ENCODE peak calls at places on chromosomes 3 and 15, in ten cellular contexts. K, V, D, W, N, J, Z, O, M and I are unnamed samples.

GRCh38 chr3:187025254-187025655 is 94.9 kb downstream of the ST6GAL1 start:
- DNase-seq in Z (no peak), M (no peak), V (peak), K (no peak), J (no peak), N (peak), O (no peak), W (no peak), D (no peak), I (peak)

GRCh38 chr3:23202203-23202920 is 765 bp upstream of the UBE2E2 start:
- DNase-seq in N (no peak), O (peak), D (no peak), M (peak), J (peak), K (no peak), W (peak), V (no peak), Z (no peak), I (no peak)

GRCh38 chr15:43473885-43474284 is 19.1 kb downstream of the TP53BP1 start:
- DNase-seq in Z (no peak), O (no peak), K (no peak), W (no peak), J (no peak), D (no peak), M (no peak), N (no peak), V (no peak), I (no peak)

GRCh38 chr15:71682051-71682450 is 128.3 kb upstream of the NR2E3 start:
- DNase-seq in N (no peak), K (no peak), Z (no peak), W (no peak), V (no peak), D (no peak), J (no peak), M (no peak), O (no peak), I (no peak)

GRCh38 chr15:38038659-38039442 is 104.4 kb downstream of the TMCO5A start:
- DNase-seq in K (no peak), V (no peak), D (no peak), M (no peak), N (no peak), J (peak), W (no peak), O (peak), Z (peak), I (no peak)

GRCh38 chr15:52097176-52097575 is 15.4 kb downstream of the BCL2L10 start:
- DNase-seq in W (no peak), J (no peak), V (no peak), N (no peak), Z (peak), O (no peak), K (no peak), D (peak), M (no peak), I (no peak)

GRCh38 chr3:32510075-32510724 is 7.5 kb upstream of the CMTM6 start:
- DNase-seq in N (peak), Z (peak), O (peak), M (peak), J (peak), K (no peak), V (peak), D (peak), W (peak), I (peak)

GRCh38 chr15:71683401-71684274 is 126.7 kb upstream of the NR2E3 start:
- DNase-seq in J (peak), O (peak), K (no peak), W (no peak), V (no peak), Z (peak), N (no peak), D (no peak), M (no peak), I (no peak)

GRCh38 chr3:40494698-40495097 is 11.1 kb upstream of the ZNF620 start:
- DNase-seq in K (no peak), V (no peak), Z (no peak), D (no peak), W (no peak), J (no peak), N (no peak), O (no peak), M (no peak), I (no peak)

GRCh38 chr3:127157181-127157828 is 35.6 kb upstream of the PRR23E start:
- DNase-seq in D (peak), K (peak), V (no peak), O (no peak), W (no peak), J (no peak), M (no peak), Z (no peak), N (no peak), I (peak)

GRCh38 chr3:42070089-42070885 is 20.9 kb upstream of the TRAK1 start:
- DNase-seq in N (no peak), J (no peak), K (no peak), M (no peak), O (no peak), V (no peak), D (no peak), W (no peak), Z (peak), I (no peak)

GRCh38 chr15:85430406-85431204 is 50.2 kb downstream of the AKAP13 start:
- DNase-seq in D (no peak), W (no peak), O (no peak), N (no peak), K (no peak), V (no peak), J (no peak), Z (no peak), M (no peak), I (no peak)

GRCh38 chr3:155737844-155738460 is 6.9 kb downstream of the PLCH1 start:
- DNase-seq in W (no peak), V (no peak), D (no peak), Z (no peak), K (no peak), M (peak), O (no peak), J (no peak), N (no peak), I (no peak)

GRCh38 chr3:26474706-26475105 is 147.9 kb upstream of the LRRC3B start:
- DNase-seq in O (no peak), W (no peak), Z (no peak), K (no peak), J (no peak), N (no peak), M (no peak), D (no peak), V (no peak), I (no peak)

GRCh38 chr3:187769771-187770170 is 24.5 kb upstream of the BCL6 start:
- DNase-seq in W (no peak), J (no peak), M (no peak), V (no peak), D (no peak), K (no peak), O (no peak), N (no peak), Z (no peak), I (no peak)

GRCh38 chr15:36888018-36888992 is 212.0 kb downstream of the MEIS2 start:
- DNase-seq in O (peak), Z (peak), J (peak), K (no peak), N (no peak), V (no peak), M (peak), D (no peak), W (no peak), I (no peak)

GRCh38 chr15:34855397-34855796 is 60.0 kb upstream of the ACTC1 start:
- DNase-seq in M (no peak), K (no peak), J (peak), N (no peak), W (no peak), Z (no peak), D (peak), O (peak), V (no peak), I (no peak)

GRCh38 chr15:65263313-65263712 is 23.4 kb downstream of the PARP16 start:
- DNase-seq in O (no peak), W (no peak), J (peak), D (no peak), Z (no peak), N (no peak), K (no peak), M (no peak), V (no peak), I (no peak)

GRCh38 chr3:20561166-20561565 is 375.2 kb upstream of the SGO1 start:
- DNase-seq in Z (no peak), J (no peak), O (peak), V (no peak), D (no peak), N (no peak), M (no peak), W (no peak), K (no peak), I (no peak)

GRCh38 chr3:33467786-33468185 is 27.6 kb upstream of the UBP1 start:
- DNase-seq in J (peak), V (no peak), N (no peak), O (no peak), W (no peak), Z (no peak), M (no peak), K (no peak), D (no peak), I (no peak)

GRCh38 chr15:83670628-83671027 is 16.7 kb downstream of the ADAMTSL3 start:
- DNase-seq in M (no peak), V (no peak), N (no peak), W (no peak), K (no peak), Z (no peak), O (no peak), J (no peak), D (no peak), I (no peak)

GRCh38 chr3:141100531-141101320 is 49.6 kb downstream of the SPSB4 start:
- DNase-seq in O (no peak), W (no peak), M (no peak), K (no peak), Z (no peak), V (no peak), D (no peak), J (no peak), N (no peak), I (no peak)